ENCODE peak calls at places on chromosome 2, in eight cellular contexts. One of them, this sample, is unnamed.

GRCh38 chr2:128320609-128321420 is 2.1 kb upstream of the HS6ST1 start:
- DNase-seq in osteoblast: peak; percentile 80
- DNase-seq in cardiac muscle cell: no peak
- DNase-seq in stomach: no peak
- DNase-seq in GM23248: no peak
- DNase-seq in breast epithelium: peak; percentile 49
- DNase-seq in GM12865: no peak
- DNase-seq in esophagus squamous epithelium: no peak
- DNase-seq in this sample: no peak

GRCh38 chr2:70069049-70069448 is 18.2 kb upstream of the PCBP1 start:
- DNase-seq in cardiac muscle cell: no peak
- DNase-seq in osteoblast: no peak
- DNase-seq in GM12865: peak; percentile 89
- DNase-seq in esophagus squamous epithelium: no peak
- DNase-seq in GM23248: peak; percentile 74
- DNase-seq in breast epithelium: no peak
- DNase-seq in stomach: peak; percentile 48
- DNase-seq in this sample: no peak

GRCh38 chr2:23617817-23618216 is 232.8 kb downstream of the KLHL29 start:
- DNase-seq in osteoblast: peak; percentile 62
- DNase-seq in cardiac muscle cell: no peak
- DNase-seq in breast epithelium: no peak
- DNase-seq in GM23248: no peak
- DNase-seq in GM12865: no peak
- DNase-seq in stomach: no peak
- DNase-seq in esophagus squamous epithelium: no peak
- DNase-seq in this sample: no peak

GRCh38 chr2:25091265-25091664 is 49.4 kb downstream of the EFR3B start:
- DNase-seq in GM23248: no peak
- DNase-seq in GM12865: no peak
- DNase-seq in stomach: no peak
- DNase-seq in esophagus squamous epithelium: no peak
- DNase-seq in cardiac muscle cell: no peak
- DNase-seq in osteoblast: no peak
- DNase-seq in breast epithelium: no peak
- DNase-seq in this sample: no peak

GRCh38 chr2:191701696-191702095 is 23.8 kb downstream of the NABP1 start:
- DNase-seq in osteoblast: no peak
- DNase-seq in stomach: no peak
- DNase-seq in GM12865: no peak
- DNase-seq in breast epithelium: no peak
- DNase-seq in cardiac muscle cell: no peak
- DNase-seq in esophagus squamous epithelium: no peak
- DNase-seq in GM23248: no peak
- DNase-seq in this sample: no peak

GRCh38 chr2:128279786-128280701 is 38.6 kb downstream of the HS6ST1 start:
- DNase-seq in GM23248: no peak
- DNase-seq in osteoblast: peak; percentile 62
- DNase-seq in GM12865: no peak
- DNase-seq in stomach: no peak
- DNase-seq in esophagus squamous epithelium: no peak
- DNase-seq in breast epithelium: peak; percentile 47
- DNase-seq in cardiac muscle cell: no peak
- DNase-seq in this sample: no peak

GRCh38 chr2:226760412-226761194 is 39.0 kb downstream of the IRS1 start:
- DNase-seq in GM12865: no peak
- DNase-seq in breast epithelium: no peak
- DNase-seq in cardiac muscle cell: no peak
- DNase-seq in osteoblast: no peak
- DNase-seq in stomach: no peak
- DNase-seq in GM23248: peak; percentile 67
- DNase-seq in esophagus squamous epithelium: no peak
- DNase-seq in this sample: peak; percentile 65

GRCh38 chr2:29615183-29615582 is 306.2 kb downstream of the ALK start:
- DNase-seq in breast epithelium: no peak
- DNase-seq in GM23248: no peak
- DNase-seq in osteoblast: no peak
- DNase-seq in cardiac muscle cell: no peak
- DNase-seq in GM12865: no peak
- DNase-seq in stomach: no peak
- DNase-seq in esophagus squamous epithelium: no peak
- DNase-seq in this sample: peak; percentile 47

GRCh38 chr2:186887107-186888090 is 38.4 kb upstream of the ZSWIM2 start:
- DNase-seq in stomach: no peak
- DNase-seq in esophagus squamous epithelium: no peak
- DNase-seq in GM23248: peak; percentile 38
- DNase-seq in cardiac muscle cell: peak; percentile 8
- DNase-seq in GM12865: peak; percentile 40
- DNase-seq in breast epithelium: no peak
- DNase-seq in osteoblast: no peak
- DNase-seq in this sample: no peak

GRCh38 chr2:12615509-12615908 is 101.2 kb upstream of the TRIB2 start:
- DNase-seq in GM23248: no peak
- DNase-seq in stomach: no peak
- DNase-seq in breast epithelium: no peak
- DNase-seq in esophagus squamous epithelium: no peak
- DNase-seq in osteoblast: no peak
- DNase-seq in cardiac muscle cell: no peak
- DNase-seq in GM12865: no peak
- DNase-seq in this sample: peak; percentile 10

GRCh38 chr2:236008857-236009256 is 159.3 kb downstream of the GBX2 start:
- DNase-seq in GM23248: no peak
- DNase-seq in esophagus squamous epithelium: no peak
- DNase-seq in cardiac muscle cell: no peak
- DNase-seq in GM12865: no peak
- DNase-seq in breast epithelium: no peak
- DNase-seq in stomach: no peak
- DNase-seq in osteoblast: no peak
- DNase-seq in this sample: no peak

GRCh38 chr2:218745559-218746469 is 35.2 kb downstream of the TTLL4 start:
- DNase-seq in osteoblast: peak; percentile 35
- DNase-seq in stomach: peak; percentile 43
- DNase-seq in GM23248: peak; percentile 60
- DNase-seq in breast epithelium: peak; percentile 87
- DNase-seq in esophagus squamous epithelium: no peak
- DNase-seq in cardiac muscle cell: no peak
- DNase-seq in GM12865: no peak
- DNase-seq in this sample: peak; percentile 22

GRCh38 chr2:98634406-98635092 is 26.2 kb downstream of the UNC50 start:
- DNase-seq in stomach: no peak
- DNase-seq in esophagus squamous epithelium: no peak
- DNase-seq in GM23248: peak; percentile 20
- DNase-seq in osteoblast: no peak
- DNase-seq in breast epithelium: no peak
- DNase-seq in cardiac muscle cell: no peak
- DNase-seq in GM12865: peak; percentile 25
- DNase-seq in this sample: peak; percentile 38

GRCh38 chr2:107534926-107535325 is 291.8 kb upstream of the RGPD4 start:
- DNase-seq in GM12865: no peak
- DNase-seq in esophagus squamous epithelium: no peak
- DNase-seq in stomach: no peak
- DNase-seq in osteoblast: no peak
- DNase-seq in breast epithelium: no peak
- DNase-seq in GM23248: no peak
- DNase-seq in cardiac muscle cell: no peak
- DNase-seq in this sample: no peak

GRCh38 chr2:126778561-126779285 is 120.0 kb upstream of the TEX51 start:
- DNase-seq in GM23248: no peak
- DNase-seq in osteoblast: no peak
- DNase-seq in stomach: no peak
- DNase-seq in breast epithelium: peak; percentile 38
- DNase-seq in GM12865: no peak
- DNase-seq in cardiac muscle cell: peak; percentile 42
- DNase-seq in esophagus squamous epithelium: no peak
- DNase-seq in this sample: no peak

GRCh38 chr2:238601433-238602222 is 174.9 kb downstream of the ASB1 start:
- DNase-seq in GM23248: peak; percentile 92
- DNase-seq in cardiac muscle cell: no peak
- DNase-seq in GM12865: no peak
- DNase-seq in stomach: no peak
- DNase-seq in breast epithelium: no peak
- DNase-seq in osteoblast: peak; percentile 79
- DNase-seq in esophagus squamous epithelium: no peak
- DNase-seq in this sample: peak; percentile 12

GRCh38 chr2:118387509-118387908 is 299.2 kb downstream of the INSIG2 start:
- DNase-seq in cardiac muscle cell: no peak
- DNase-seq in GM23248: peak; percentile 81
- DNase-seq in stomach: no peak
- DNase-seq in breast epithelium: no peak
- DNase-seq in GM12865: no peak
- DNase-seq in esophagus squamous epithelium: no peak
- DNase-seq in osteoblast: no peak
- DNase-seq in this sample: peak; percentile 84

GRCh38 chr2:75007061-75007460 is 48.6 kb downstream of the POLE4 start:
- DNase-seq in cardiac muscle cell: no peak
- DNase-seq in GM23248: no peak
- DNase-seq in stomach: no peak
- DNase-seq in esophagus squamous epithelium: no peak
- DNase-seq in osteoblast: no peak
- DNase-seq in breast epithelium: no peak
- DNase-seq in GM12865: no peak
- DNase-seq in this sample: no peak

GRCh38 chr2:241035818-241036396 is 37.5 kb downstream of the SNED1 start:
- DNase-seq in stomach: no peak
- DNase-seq in GM23248: no peak
- DNase-seq in cardiac muscle cell: no peak
- DNase-seq in GM12865: no peak
- DNase-seq in osteoblast: no peak
- DNase-seq in esophagus squamous epithelium: no peak
- DNase-seq in breast epithelium: no peak
- DNase-seq in this sample: no peak
- H3K4me3 ChIP-seq in stomach: peak overlapping the region; percentile 44
- H3K4me3 ChIP-seq in GM23248: no peak overlapping the region
- H3K4me3 ChIP-seq in cardiac muscle cell: peak overlapping the region; percentile 16
- H3K4me3 ChIP-seq in GM12865: peak overlapping the region; percentile 24
- H3K4me3 ChIP-seq in osteoblast: no peak overlapping the region
- H3K4me3 ChIP-seq in esophagus squamous epithelium: peak overlapping the region; percentile 47
- H3K4me3 ChIP-seq in breast epithelium: peak overlapping the region; percentile 49
- H3K4me3 ChIP-seq in this sample: peak overlapping the region; percentile 56

DNA sequence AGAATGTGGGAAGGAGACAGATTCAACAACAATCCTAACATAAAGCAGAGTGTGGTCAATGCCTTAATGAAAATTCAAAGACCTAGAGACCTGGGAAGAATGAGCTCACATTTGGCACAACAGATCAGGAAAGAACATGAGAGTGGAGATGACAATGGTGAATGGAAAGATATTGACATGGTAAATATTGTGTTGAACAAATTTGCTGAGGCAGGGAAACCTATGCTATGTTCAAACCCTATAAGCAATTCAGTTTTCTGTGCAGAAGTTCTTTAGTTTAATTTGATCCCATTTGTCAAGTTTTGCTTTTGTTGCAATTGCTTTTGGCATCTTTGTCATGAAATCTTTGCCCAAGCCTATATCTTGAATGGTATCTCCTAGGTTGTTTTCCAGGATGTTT is 199.4 kb upstream of the LRRTM4 start:
- DNase-seq in GM12865: no peak
- DNase-seq in stomach: no peak
- DNase-seq in cardiac muscle cell: no peak
- DNase-seq in breast epithelium: no peak
- DNase-seq in osteoblast: no peak
- DNase-seq in GM23248: no peak
- DNase-seq in esophagus squamous epithelium: no peak
- DNase-seq in this sample: no peak
- H3K4me3 ChIP-seq in GM12865: no peak overlapping the region
- H3K4me3 ChIP-seq in stomach: no peak overlapping the region
- H3K4me3 ChIP-seq in cardiac muscle cell: no peak overlapping the region
- H3K4me3 ChIP-seq in breast epithelium: no peak overlapping the region
- H3K4me3 ChIP-seq in osteoblast: no peak overlapping the region
- H3K4me3 ChIP-seq in GM23248: no peak overlapping the region
- H3K4me3 ChIP-seq in esophagus squamous epithelium: no peak overlapping the region
- H3K4me3 ChIP-seq in this sample: no peak overlapping the region

DNA sequence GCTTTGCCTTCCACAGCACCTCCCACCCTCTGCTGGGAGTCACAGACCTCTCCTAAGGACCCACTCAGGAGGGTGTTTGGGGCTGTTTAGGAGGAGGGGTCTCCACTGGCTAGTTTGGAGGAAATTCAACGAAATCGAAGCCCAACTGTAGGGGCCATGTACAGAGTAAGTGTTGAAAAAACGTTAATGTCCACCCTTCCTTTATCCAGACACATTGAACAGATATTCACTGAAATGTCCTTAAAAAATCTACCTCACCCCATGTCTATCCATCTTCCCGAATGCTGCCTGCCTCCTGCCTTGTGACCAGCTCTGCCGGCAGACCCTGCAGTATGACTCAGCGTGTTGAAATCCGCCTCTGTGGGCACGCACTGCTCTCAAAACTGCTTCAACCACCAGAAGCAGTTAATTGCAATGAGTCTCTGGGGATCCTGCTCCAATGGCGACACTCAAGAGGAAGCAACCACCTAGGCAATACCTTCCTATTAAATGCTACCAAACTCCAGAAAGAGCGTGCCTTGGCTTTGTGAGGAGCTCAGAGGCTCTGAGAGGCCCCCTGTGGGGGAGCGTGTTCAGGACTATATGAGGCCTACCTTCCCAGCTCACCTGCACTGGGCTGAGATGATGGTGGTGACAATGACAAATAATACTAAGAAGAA is 61.4 kb upstream of the RTN4 start:
- DNase-seq in GM23248: peak; percentile 97
- DNase-seq in GM12865: no peak
- DNase-seq in osteoblast: no peak
- DNase-seq in breast epithelium: no peak
- DNase-seq in esophagus squamous epithelium: no peak
- DNase-seq in cardiac muscle cell: peak; percentile 25
- DNase-seq in stomach: peak; percentile 48
- DNase-seq in this sample: peak; percentile 89
- H3K4me3 ChIP-seq in GM23248: peak overlapping the region; percentile 35
- H3K4me3 ChIP-seq in GM12865: no peak overlapping the region
- H3K4me3 ChIP-seq in osteoblast: peak overlapping the region; percentile 36
- H3K4me3 ChIP-seq in breast epithelium: no peak overlapping the region
- H3K4me3 ChIP-seq in esophagus squamous epithelium: no peak overlapping the region
- H3K4me3 ChIP-seq in cardiac muscle cell: no peak overlapping the region
- H3K4me3 ChIP-seq in stomach: no peak overlapping the region
- H3K4me3 ChIP-seq in this sample: no peak overlapping the region

GRCh38 chr2:45773909-45774308 is 122.4 kb downstream of the PRKCE start:
- DNase-seq in breast epithelium: no peak
- DNase-seq in osteoblast: no peak
- DNase-seq in cardiac muscle cell: no peak
- DNase-seq in GM23248: no peak
- DNase-seq in stomach: no peak
- DNase-seq in esophagus squamous epithelium: no peak
- DNase-seq in GM12865: no peak
- DNase-seq in this sample: no peak

GRCh38 chr2:45769786-45770576 is 118.5 kb downstream of the PRKCE start:
- DNase-seq in stomach: no peak
- DNase-seq in osteoblast: no peak
- DNase-seq in GM23248: no peak
- DNase-seq in cardiac muscle cell: no peak
- DNase-seq in GM12865: no peak
- DNase-seq in breast epithelium: no peak
- DNase-seq in esophagus squamous epithelium: no peak
- DNase-seq in this sample: no peak

GRCh38 chr2:45772038-45772437 is 120.6 kb downstream of the PRKCE start:
- DNase-seq in breast epithelium: no peak
- DNase-seq in GM23248: no peak
- DNase-seq in GM12865: no peak
- DNase-seq in osteoblast: no peak
- DNase-seq in esophagus squamous epithelium: no peak
- DNase-seq in stomach: no peak
- DNase-seq in cardiac muscle cell: no peak
- DNase-seq in this sample: no peak

GRCh38 chr2:45771251-45771650 is 119.8 kb downstream of the PRKCE start:
- DNase-seq in cardiac muscle cell: peak; percentile 75
- DNase-seq in breast epithelium: no peak
- DNase-seq in stomach: no peak
- DNase-seq in esophagus squamous epithelium: no peak
- DNase-seq in osteoblast: no peak
- DNase-seq in GM12865: no peak
- DNase-seq in GM23248: peak; percentile 58
- DNase-seq in this sample: no peak

GRCh38 chr2:45770773-45771172 is 119.3 kb downstream of the PRKCE start:
- DNase-seq in stomach: no peak
- DNase-seq in GM23248: peak; percentile 46
- DNase-seq in cardiac muscle cell: no peak
- DNase-seq in esophagus squamous epithelium: no peak
- DNase-seq in GM12865: no peak
- DNase-seq in breast epithelium: no peak
- DNase-seq in osteoblast: no peak
- DNase-seq in this sample: no peak
- H3K4me3 ChIP-seq in stomach: peak overlapping the region; percentile 24
- H3K4me3 ChIP-seq in GM23248: peak overlapping the region; percentile 11
- H3K4me3 ChIP-seq in cardiac muscle cell: no peak overlapping the region
- H3K4me3 ChIP-seq in esophagus squamous epithelium: peak overlapping the region; percentile 11
- H3K4me3 ChIP-seq in GM12865: no peak overlapping the region
- H3K4me3 ChIP-seq in breast epithelium: peak overlapping the region; percentile 14
- H3K4me3 ChIP-seq in osteoblast: no peak overlapping the region
- H3K4me3 ChIP-seq in this sample: no peak overlapping the region